ENCODE peak calls at places on chromosome 16, in ten cellular contexts. K is brain microvascular endothelial cell; V is B cell; A is type B pancreatic cell; X is Peyer's patch; R is activated CD8-positive, alpha-beta T cell treated with anti-CD3 and anti-CD28 coated beads for 36 hours; M is Calu3; N is body of pancreas; H is AG04449; C is foreskin keratinocyte. D is an unnamed sample.

GRCh38 chr16:27408602-27409031 is 6.6 kb downstream of the IL21R start:
- DNase-seq in N (no peak), H (no peak), A (no peak), K (no peak), X (no peak), V (peak), R (peak), C (peak), M (no peak), D (no peak)

GRCh38 chr16:16059895-16060590 is 110.6 kb downstream of the ABCC1 start:
- DNase-seq in K (no peak), V (no peak), X (no peak), C (no peak), R (no peak), H (no peak), N (peak), A (no peak), M (no peak), D (no peak)

GRCh38 chr16:16861546-16861945 is 482.6 kb downstream of the NPIPA7 start:
- DNase-seq in K (peak), C (no peak), N (peak), V (peak), H (peak), A (peak), M (peak), X (peak), R (peak), D (peak)

GRCh38 chr16:56451753-56452689 is 667 bp downstream of the OGFOD1 start:
- DNase-seq in X (no peak), V (no peak), C (no peak), M (peak), N (peak), R (peak), H (no peak), A (no peak), K (peak), D (peak)

GRCh38 chr16:68992521-68992920 is 112.9 kb upstream of the HAS3 start:
- DNase-seq in H (no peak), A (no peak), M (peak), K (peak), X (no peak), C (peak), N (no peak), V (no peak), R (no peak), D (peak)

GRCh38 chr16:468072-468821 is 42.8 kb downstream of the RAB11FIP3 start:
- DNase-seq in M (no peak), N (no peak), R (no peak), C (no peak), V (no peak), K (no peak), A (no peak), H (no peak), X (no peak), D (no peak)

GRCh38 chr16:86249631-86250030 is 260.7 kb upstream of the FOXF1 start:
- DNase-seq in N (no peak), K (no peak), H (no peak), R (no peak), A (no peak), M (no peak), C (no peak), X (no peak), V (no peak), D (no peak)

GRCh38 chr16:3188925-3189825 is 1.2 kb downstream of the OR1F1 start:
- DNase-seq in M (peak), H (no peak), R (peak), C (peak), X (peak), A (no peak), N (no peak), V (no peak), K (peak), D (peak)

GRCh38 chr16:78483124-78483992 is 383.9 kb downstream of the WWOX start:
- DNase-seq in R (no peak), C (no peak), V (no peak), N (no peak), H (no peak), K (no peak), A (no peak), M (peak), X (no peak), D (no peak)

GRCh38 chr16:1109648-1110047 is 13.6 kb upstream of the C1QTNF8 start:
- DNase-seq in H (no peak), C (no peak), X (no peak), N (no peak), V (no peak), A (no peak), R (no peak), K (no peak), M (no peak), D (no peak)

GRCh38 chr16:8376430-8376829 is 213.9 kb downstream of the TMEM114 start:
- DNase-seq in R (no peak), A (no peak), C (no peak), K (no peak), V (no peak), M (no peak), N (no peak), X (no peak), H (no peak), D (no peak)

GRCh38 chr16:79874391-79874790 is 273.9 kb upstream of the MAF start:
- DNase-seq in A (no peak), M (no peak), K (no peak), X (no peak), V (no peak), N (no peak), C (peak), R (no peak), H (no peak), D (no peak)

GRCh38 chr16:2857451-2858244 is at the start of gene PRSS22:
- DNase-seq in C (no peak), V (no peak), R (no peak), M (peak), K (no peak), N (peak), X (peak), A (no peak), H (no peak), D (no peak)

GRCh38 chr16:57747091-57747490 is 11.5 kb downstream of the KATNB1 start:
- DNase-seq in X (no peak), V (no peak), K (no peak), N (no peak), H (no peak), R (no peak), C (no peak), A (no peak), M (no peak), D (no peak)

GRCh38 chr16:4987580-4988374 is 29.6 kb downstream of the SEC14L5 start:
- DNase-seq in C (no peak), A (no peak), R (peak), H (no peak), X (peak), M (no peak), V (no peak), N (no peak), K (no peak), D (no peak)

GRCh38 chr16:87780385-87780989 is 14.7 kb upstream of the KLHDC4 start:
- DNase-seq in V (peak), R (peak), K (peak), C (no peak), N (no peak), H (no peak), X (no peak), M (no peak), A (no peak), D (no peak)

GRCh38 chr16:83899272-83899897 is 470 bp downstream of the MLYCD start:
- DNase-seq in V (peak), H (no peak), X (peak), R (peak), K (peak), C (no peak), M (peak), A (no peak), N (peak), D (peak)

DNA sequence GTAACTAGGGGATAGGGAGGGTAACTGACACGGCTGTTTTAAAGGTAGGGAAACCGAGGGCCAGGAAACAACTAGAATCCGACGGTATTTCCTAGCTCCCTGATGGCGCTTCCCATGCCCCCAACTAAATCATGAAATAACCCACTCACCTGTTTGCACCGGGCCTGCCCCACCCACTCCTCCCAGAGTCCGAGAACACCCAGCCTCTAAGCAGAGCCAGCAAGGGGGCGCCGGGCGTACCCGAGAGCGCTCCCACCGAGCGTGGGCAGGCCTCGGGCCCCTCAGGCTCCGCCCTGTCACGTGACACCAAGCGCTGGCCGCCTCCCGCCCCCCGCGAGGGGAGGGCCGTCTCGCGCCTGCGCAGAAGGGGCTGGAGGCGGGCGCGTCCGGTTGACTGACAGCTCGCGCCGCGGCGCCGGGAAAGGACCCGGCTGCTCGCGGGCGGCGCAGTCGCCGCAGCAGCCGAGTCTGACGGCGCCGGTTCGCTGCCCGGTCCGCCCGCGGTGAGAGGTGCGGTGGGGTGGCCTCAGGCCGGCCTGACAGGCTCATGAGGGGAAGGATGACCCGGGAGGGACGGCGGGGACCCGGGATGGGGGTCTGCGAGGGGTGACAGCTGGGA is at the start of gene KIAA0513:
- DNase-seq in V (peak), X (peak), R (peak), N (peak), K (peak), A (peak), C (peak), M (peak), H (no peak), D (peak)
- TF ChIP-seq CTCF in V (no peak), X (no peak), R (no peak), N (no peak), K (peak), A (no peak), C (peak), M (no peak), H (peak), D (no peak)

DNA sequence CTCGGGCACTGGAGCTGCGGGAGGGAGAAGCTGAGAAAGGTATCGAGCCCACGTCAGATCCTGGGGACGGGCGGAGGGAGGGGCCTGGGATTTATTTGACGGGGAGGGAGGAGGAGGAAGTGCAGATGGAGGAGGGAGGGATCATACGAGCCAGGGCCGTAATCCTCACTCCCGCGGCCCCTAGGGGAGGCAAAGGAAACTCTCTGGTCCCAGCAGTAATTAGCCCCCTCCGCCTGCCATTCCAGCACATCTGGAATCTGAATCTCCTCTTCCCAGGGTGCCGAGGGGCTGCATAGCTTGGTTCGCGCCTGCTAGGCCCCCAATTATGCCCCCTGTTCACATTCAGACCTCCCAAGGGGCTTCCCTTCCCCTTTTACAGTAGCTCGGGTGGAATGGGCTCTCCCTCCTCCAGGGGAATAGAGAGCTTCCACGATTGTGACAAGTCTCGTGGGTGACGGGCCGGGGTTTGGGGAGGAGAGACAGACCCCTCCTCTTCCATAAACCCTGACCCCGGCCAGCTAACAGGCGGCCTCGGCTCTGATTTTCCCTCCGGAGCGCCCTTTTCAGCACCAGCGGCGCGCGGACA is at the start of gene SEZ6L2:
- DNase-seq in K (peak), V (no peak), H (peak), N (peak), M (peak), R (peak), X (peak), C (peak), A (no peak), D (peak)
- TF ChIP-seq CTCF in K (peak), V (no peak), H (peak), N (peak), M (peak), R (no peak), X (no peak), C (peak), A (peak), D (peak)

GRCh38 chr16:71501562-71501961 is 12.4 kb upstream of the ZNF19 start:
- DNase-seq in X (no peak), C (no peak), A (no peak), V (no peak), K (no peak), M (peak), R (no peak), N (peak), H (no peak), D (no peak)
- TF ChIP-seq CTCF in X (no peak), C (peak), A (no peak), V (no peak), K (peak), M (no peak), R (no peak), N (no peak), H (no peak), D (no peak)

GRCh38 chr16:64116151-64116550 is 1005.7 kb downstream of the CDH11 start:
- DNase-seq in A (no peak), K (no peak), C (no peak), M (no peak), X (no peak), H (no peak), N (no peak), V (no peak), R (no peak), D (no peak)
- TF ChIP-seq CTCF in A (no peak), K (no peak), C (no peak), M (no peak), X (no peak), H (no peak), N (no peak), V (no peak), R (no peak), D (no peak)

GRCh38 chr16:67931712-67932461 is at the start of gene CTRL:
- DNase-seq in H (no peak), C (no peak), R (no peak), K (no peak), X (no peak), N (peak), V (no peak), A (no peak), M (no peak), D (no peak)
- TF ChIP-seq CTCF in H (peak), C (peak), R (no peak), K (peak), X (no peak), N (no peak), V (no peak), A (peak), M (no peak), D (peak)

GRCh38 chr16:72846594-72846993 is 201.3 kb downstream of the ZFHX3 start:
- DNase-seq in N (no peak), H (no peak), M (no peak), C (no peak), A (no peak), K (no peak), X (no peak), V (no peak), R (no peak), D (no peak)

GRCh38 chr16:72848045-72848410 is 199.9 kb downstream of the ZFHX3 start:
- DNase-seq in H (no peak), M (peak), K (no peak), X (no peak), N (no peak), A (no peak), R (no peak), C (no peak), V (no peak), D (no peak)

GRCh38 chr16:72848759-72849664 is 198.9 kb downstream of the ZFHX3 start:
- DNase-seq in C (peak), X (peak), N (peak), M (peak), R (no peak), A (no peak), K (peak), H (peak), V (no peak), D (peak)

GRCh38 chr16:72845322-72846020 is 202.5 kb downstream of the ZFHX3 start:
- DNase-seq in A (no peak), C (no peak), K (no peak), X (no peak), N (no peak), H (no peak), V (no peak), M (no peak), R (no peak), D (no peak)

GRCh38 chr16:72847187-72848044 is 200.5 kb downstream of the ZFHX3 start:
- DNase-seq in N (no peak), X (no peak), V (no peak), R (peak), M (peak), K (peak), C (no peak), H (no peak), A (no peak), D (peak)
- TF ChIP-seq CTCF in N (no peak), X (no peak), V (no peak), R (peak), M (peak), K (peak), C (peak), H (peak), A (peak), D (peak)

D was measured in HFFc6.